ENCODE peak calls at places on chromosomes 6 and 20, in eight cellular contexts. C is CD8-positive, alpha-beta memory T cell; S is psoas muscle; W is fibroblast of lung; Z is colonic mucosa; E is mammary epithelial cell; U is cardiac muscle cell; F is neural progenitor cell. Q is an unnamed sample.

GRCh38 chr20:51958636-51959542 is 156.6 kb upstream of the SALL4 start:
- DNase-seq in S (no peak), Z (no peak), F (peak), W (peak), U (no peak), C (no peak), E (no peak), Q (no peak)

GRCh38 chr6:146997062-146997461 is 207.2 kb upstream of the STXBP5 start:
- DNase-seq in F (no peak), W (peak), S (no peak), C (no peak), U (no peak), E (peak), Z (no peak), Q (no peak)

GRCh38 chr6:39855356-39855995 is 63.3 kb downstream of the DAAM2 start:
- DNase-seq in Z (no peak), C (no peak), U (no peak), F (no peak), W (peak), E (no peak), S (no peak), Q (no peak)

GRCh38 chr6:38427492-38428210 is 212.1 kb downstream of the BTBD9 start:
- DNase-seq in U (no peak), C (no peak), Z (no peak), E (no peak), S (no peak), F (no peak), W (no peak), Q (no peak)

GRCh38 chr6:13881621-13882165 is 43.1 kb upstream of the RNF182 start:
- DNase-seq in U (no peak), C (no peak), W (no peak), F (no peak), Z (no peak), E (no peak), S (no peak), Q (no peak)

GRCh38 chr6:32178547-32179440 is 589 bp downstream of the RNF5 start:
- DNase-seq in F (no peak), S (no peak), E (no peak), W (no peak), Z (no peak), U (no peak), C (no peak), Q (no peak)

GRCh38 chr6:134437376-134437775 is 119.5 kb upstream of the SGK1 start:
- DNase-seq in S (no peak), U (no peak), W (peak), E (peak), Z (no peak), C (peak), F (no peak), Q (no peak)

GRCh38 chr6:125888989-125889656 is 67.4 kb upstream of the HINT3 start:
- DNase-seq in Z (no peak), S (no peak), U (peak), W (peak), F (peak), E (peak), C (no peak), Q (no peak)

GRCh38 chr20:61896058-61896961 is 169.4 kb downstream of the TAF4 start:
- DNase-seq in E (peak), Z (no peak), U (peak), F (peak), S (no peak), C (no peak), W (peak), Q (no peak)

GRCh38 chr20:14313621-14314020 is 23.8 kb downstream of the FLRT3 start:
- DNase-seq in C (no peak), Z (no peak), W (no peak), S (no peak), F (no peak), E (no peak), U (no peak), Q (no peak)

GRCh38 chr6:44041461-44042260 is 85.6 kb downstream of the MRPL14 start:
- DNase-seq in F (no peak), S (peak), Z (no peak), E (peak), C (peak), U (no peak), W (peak), Q (no peak)

GRCh38 chr6:75632247-75632646 is 30.6 kb downstream of the SENP6 start:
- DNase-seq in W (peak), C (no peak), F (no peak), E (no peak), Z (no peak), S (no peak), U (no peak), Q (no peak)

GRCh38 chr20:11247059-11247630 is 573.3 kb upstream of the JAG1 start:
- DNase-seq in U (no peak), S (no peak), E (no peak), C (no peak), Z (no peak), W (no peak), F (peak), Q (no peak)

GRCh38 chr20:10863337-10864060 is 189.7 kb upstream of the JAG1 start:
- DNase-seq in Z (no peak), W (peak), S (no peak), C (no peak), E (peak), F (no peak), U (no peak), Q (no peak)

GRCh38 chr6:79810153-79810806 is 137.1 kb downstream of the ELOVL4 start:
- DNase-seq in U (peak), W (no peak), S (no peak), E (no peak), F (peak), C (no peak), Z (no peak), Q (no peak)

GRCh38 chr6:16504608-16505007 is 256.7 kb downstream of the ATXN1 start:
- DNase-seq in S (no peak), Z (no peak), C (no peak), F (no peak), U (no peak), E (no peak), W (no peak), Q (no peak)

GRCh38 chr6:27889628-27890315 is 22.4 kb downstream of the OR2B2 start:
- DNase-seq in U (no peak), F (peak), Z (peak), E (peak), S (no peak), W (no peak), C (no peak), Q (no peak)

GRCh38 chr6:34025851-34026250 is 120.0 kb downstream of the GRM4 start:
- DNase-seq in S (no peak), E (no peak), W (no peak), U (peak), F (no peak), Z (no peak), C (no peak), Q (no peak)

GRCh38 chr6:958531-958930 is 265.6 kb upstream of the EXOC2 start:
- DNase-seq in W (peak), S (no peak), C (no peak), E (peak), U (no peak), F (no peak), Z (no peak), Q (no peak)

GRCh38 chr6:41200296-41200900 is 551 bp downstream of the TREML2 start:
- DNase-seq in Z (no peak), W (peak), E (peak), F (no peak), U (no peak), S (no peak), C (peak), Q (no peak)

GRCh38 chr6:1535295-1535694 is 74.4 kb upstream of the FOXC1 start:
- DNase-seq in E (peak), S (no peak), W (no peak), F (no peak), U (no peak), C (peak), Z (no peak), Q (no peak)

GRCh38 chr20:19867940-19868371 is 109.9 kb downstream of the RIN2 start:
- DNase-seq in S (peak), W (no peak), C (no peak), F (no peak), E (no peak), U (no peak), Z (no peak), Q (no peak)

GRCh38 chr20:51611625-51611890 is 69.0 kb upstream of the NFATC2 start:
- DNase-seq in Z (no peak), U (no peak), E (no peak), S (no peak), C (no peak), F (no peak), W (no peak), Q (no peak)

GRCh38 chr6:14945461-14946210 is 300.2 kb upstream of the JARID2 start:
- DNase-seq in Z (no peak), C (no peak), W (no peak), S (no peak), F (no peak), E (no peak), U (no peak), Q (no peak)

GRCh38 chr6:168690271-168690670 is 249.3 kb downstream of the SMOC2 start:
- DNase-seq in Z (peak), F (no peak), E (no peak), S (no peak), W (no peak), C (no peak), U (no peak), Q (no peak)

GRCh38 chr6:22880686-22881433 is 311.5 kb downstream of the HDGFL1 start:
- DNase-seq in W (peak), Z (no peak), E (peak), C (no peak), F (no peak), S (no peak), U (peak), Q (peak)

GRCh38 chr6:2440516-2440915 is 195.1 kb upstream of the GMDS start:
- DNase-seq in W (no peak), Z (no peak), C (no peak), F (no peak), U (no peak), E (no peak), S (no peak), Q (no peak)

GRCh38 chr6:11416936-11417576 is 120.5 kb upstream of the TMEM170B start:
- DNase-seq in W (no peak), E (no peak), F (no peak), Z (no peak), S (no peak), C (no peak), U (no peak), Q (no peak)

DNA sequence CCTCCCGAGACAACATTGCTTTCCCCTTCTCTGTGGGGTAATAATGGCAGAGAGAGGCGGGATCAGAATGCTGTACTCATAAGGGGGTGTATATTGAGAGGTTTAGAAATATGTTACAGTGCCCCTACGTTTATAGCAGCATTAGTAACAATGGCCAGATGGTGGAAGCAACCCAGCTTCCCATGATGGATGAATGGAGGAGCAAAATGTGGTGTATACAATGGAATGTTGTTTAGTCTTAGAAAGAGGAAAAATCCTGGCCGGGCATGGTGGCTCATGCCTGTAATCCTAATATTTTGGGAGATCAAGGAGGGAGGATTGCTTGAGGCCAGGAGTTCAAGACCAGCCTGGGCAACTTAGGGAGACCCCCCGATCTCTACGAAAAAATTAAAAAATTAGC is 12.9 kb downstream of the BANF2 start:
- DNase-seq in Z (no peak), S (no peak), E (no peak), C (no peak), F (no peak), U (no peak), W (peak), Q (no peak)
- H3K27ac ChIP-seq in Z (no peak), S (no peak), E (no peak), C (no peak), F (no peak), U (no peak), W (no peak), Q (no peak)

GRCh38 chr6:52303178-52303577 is 18.6 kb upstream of the MCM3 start:
- DNase-seq in U (no peak), W (no peak), C (no peak), E (no peak), F (no peak), Z (no peak), S (no peak), Q (no peak)
- H3K27ac ChIP-seq in U (no peak), W (no peak), C (no peak), E (no peak), F (no peak), Z (no peak), S (no peak), Q (no peak)

GRCh38 chr6:26246057-26246456 is 118.9 kb upstream of the BTN3A2 start:
- DNase-seq in Z (no peak), S (no peak), F (no peak), W (no peak), C (no peak), E (no peak), U (no peak), Q (no peak)

GRCh38 chr6:26240981-26241770 is 123.8 kb upstream of the BTN3A2 start:
- DNase-seq in W (peak), U (no peak), E (peak), Z (no peak), F (peak), S (no peak), C (peak), Q (no peak)

GRCh38 chr6:26243132-26243531 is 121.9 kb upstream of the BTN3A2 start:
- DNase-seq in Z (peak), E (peak), U (no peak), S (no peak), W (no peak), C (no peak), F (no peak), Q (peak)

GRCh38 chr6:26246553-26246952 is 118.4 kb upstream of the BTN3A2 start:
- DNase-seq in Z (no peak), C (no peak), F (no peak), W (no peak), U (no peak), E (no peak), S (no peak), Q (no peak)

DNA sequence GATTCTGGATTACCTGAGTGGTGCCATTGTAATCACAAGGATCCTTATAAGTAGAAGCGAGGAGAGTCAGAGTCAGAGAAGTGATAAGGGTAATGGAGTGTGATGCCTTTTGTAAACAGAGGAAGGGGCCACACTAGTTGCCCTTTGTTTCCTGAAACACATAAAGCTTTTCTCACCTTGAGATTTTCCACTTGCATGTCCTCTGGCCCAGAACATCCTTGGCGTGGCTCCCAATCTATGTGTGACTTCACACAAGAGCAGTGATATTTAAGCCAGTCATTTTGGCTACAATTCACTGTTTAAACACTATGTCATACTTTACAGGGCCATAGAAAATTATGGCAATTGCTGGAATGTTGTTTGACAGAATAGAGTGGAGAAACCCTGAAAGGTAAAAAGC is 121.3 kb upstream of the BTN3A2 start:
- DNase-seq in U (no peak), W (no peak), E (no peak), Z (peak), C (no peak), S (no peak), F (no peak), Q (no peak)
- H3K27ac ChIP-seq in U (no peak), W (no peak), E (no peak), Z (peak), C (no peak), S (no peak), F (no peak), Q (peak)

GRCh38 chr6:29886686-29887085 is 55.6 kb upstream of the HLA-A start:
- DNase-seq in E (peak), W (no peak), S (no peak), U (no peak), Z (no peak), F (no peak), C (no peak), Q (no peak)
- H3K27ac ChIP-seq in E (peak), W (no peak), S (peak), U (no peak), Z (peak), F (no peak), C (no peak), Q (peak)

DNA sequence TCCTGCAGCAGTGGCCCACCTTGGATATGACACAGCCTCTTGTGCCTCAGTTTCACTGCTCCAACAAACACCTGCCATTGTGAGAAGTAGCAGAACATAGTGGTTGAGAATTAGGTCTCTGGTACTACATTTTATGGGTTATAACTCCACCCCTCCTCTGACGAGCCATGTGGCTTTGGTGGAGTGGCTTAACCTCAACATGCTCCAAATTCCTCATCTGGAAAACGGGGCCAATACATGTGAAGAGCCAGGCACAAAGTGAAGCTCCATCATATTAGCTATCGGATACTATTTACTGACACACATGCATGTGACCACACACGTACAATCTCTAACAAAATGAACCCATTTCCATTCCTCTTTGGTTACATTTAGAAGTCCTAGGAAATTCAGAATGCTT is 8.4 kb upstream of the KIZ start:
- DNase-seq in W (no peak), U (no peak), S (no peak), C (no peak), Z (no peak), F (no peak), E (no peak), Q (no peak)
- H3K27ac ChIP-seq in W (no peak), U (no peak), S (no peak), C (no peak), Z (no peak), F (no peak), E (no peak), Q (no peak)

GRCh38 chr6:19153981-19154295 is 683.2 kb upstream of the ID4 start:
- DNase-seq in E (no peak), Z (no peak), C (no peak), S (no peak), U (no peak), F (no peak), W (no peak), Q (no peak)
- H3K27ac ChIP-seq in E (no peak), Z (peak), C (no peak), S (peak), U (no peak), F (no peak), W (no peak), Q (no peak)

DNA sequence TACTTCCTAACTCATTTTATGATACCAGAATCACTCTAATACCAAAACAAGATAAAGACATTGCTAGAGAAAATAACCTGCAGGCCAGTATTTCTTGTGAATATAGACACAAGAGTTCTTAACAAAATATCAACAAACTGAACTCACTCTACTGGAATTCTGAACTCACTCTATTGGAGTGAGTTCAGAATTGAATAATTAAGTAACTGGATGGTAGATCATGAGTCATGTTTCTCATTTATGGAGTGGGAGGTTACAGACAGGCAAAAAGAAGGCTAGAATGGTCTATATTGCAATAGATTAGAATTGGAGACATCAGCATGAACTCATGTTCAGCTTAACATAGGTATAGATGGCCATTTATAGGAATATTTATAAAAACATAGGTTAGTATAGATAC is 26.6 kb upstream of the C6orf58 start:
- DNase-seq in Z (no peak), S (no peak), C (no peak), U (no peak), E (peak), F (no peak), W (peak), Q (no peak)
- H3K27ac ChIP-seq in Z (no peak), S (no peak), C (no peak), U (no peak), E (no peak), F (no peak), W (no peak), Q (no peak)

GRCh38 chr6:152720964-152721363 is 23.3 kb downstream of the MYCT1 start:
- DNase-seq in S (no peak), U (no peak), C (no peak), E (peak), Z (no peak), W (no peak), F (no peak), Q (peak)
- H3K27ac ChIP-seq in S (no peak), U (no peak), C (no peak), E (no peak), Z (no peak), W (no peak), F (no peak), Q (no peak)

DNA sequence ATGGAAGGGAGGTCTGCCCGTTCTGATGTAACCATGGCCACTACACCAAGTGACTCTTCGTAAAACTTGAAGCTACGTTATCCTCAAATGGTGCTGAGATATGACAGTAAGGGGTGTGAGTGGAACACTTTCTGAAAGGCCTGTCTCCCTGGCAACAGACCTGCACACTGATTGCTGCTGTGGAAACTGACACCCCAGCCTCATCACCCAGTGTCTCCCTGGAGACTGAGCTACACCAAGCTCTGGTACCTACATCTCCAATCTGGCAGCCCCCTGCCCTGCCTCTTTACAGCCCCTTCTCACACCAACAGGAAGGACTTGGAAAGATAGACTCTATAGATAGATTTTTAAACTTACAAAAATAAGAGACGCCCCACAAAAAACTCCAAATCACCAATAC is 13.2 kb downstream of the PI16 start:
- DNase-seq in U (no peak), C (no peak), W (no peak), S (no peak), F (no peak), E (no peak), Z (no peak), Q (no peak)
- H3K27ac ChIP-seq in U (no peak), C (no peak), W (no peak), S (no peak), F (no peak), E (no peak), Z (no peak), Q (no peak)

Q was measured in epithelial cell of prostate.